ENCODE peak calls at places on chromosomes 5 and 9, in nine cellular contexts. D is heart left ventricle, R is ovary, O is mesenchymal stem cell, J is endothelial cell of umbilical vein, Y is GM23338, A is NT2/D1, V is sigmoid colon, U is Panc1. G is an unnamed sample.

GRCh38 chr5:25006734-25007133 is 362.0 kb upstream of the CDH10 start:
- DNase-seq in U (peak; percentile 15), D (no peak), J (no peak), O (peak; percentile 78), Y (peak; percentile 76), A (peak; percentile 30), V (no peak), R (no peak), G (peak; percentile 67)

GRCh38 chr5:45260292-45260691 is 435.9 kb downstream of the HCN1 start:
- DNase-seq in J (no peak), O (no peak), U (no peak), V (no peak), D (no peak), Y (no peak), R (no peak), A (no peak), G (no peak)

GRCh38 chr9:112002847-112003457 is 106.3 kb downstream of the UGCG start:
- DNase-seq in A (no peak), D (no peak), J (no peak), V (no peak), R (no peak), O (peak; percentile 76), Y (no peak), U (no peak), G (no peak)

GRCh38 chr5:158513490-158514301 is 586.0 kb downstream of the EBF1 start:
- DNase-seq in U (no peak), J (no peak), R (no peak), O (no peak), Y (no peak), A (no peak), D (no peak), V (no peak), G (no peak)

GRCh38 chr9:84711936-84712335 is 42.4 kb downstream of the NTRK2 start:
- DNase-seq in R (no peak), Y (no peak), V (no peak), D (no peak), A (no peak), O (peak; percentile 22), U (no peak), J (no peak), G (no peak)

GRCh38 chr9:37758747-37759146 is 5.1 kb downstream of the TRMT10B start:
- DNase-seq in Y (no peak), U (no peak), V (no peak), A (no peak), D (no peak), J (no peak), R (no peak), O (no peak), G (no peak)

GRCh38 chr9:107351382-107352045 is 68.4 kb downstream of the RAD23B start:
- DNase-seq in A (no peak), Y (no peak), R (no peak), D (no peak), O (no peak), J (no peak), V (no peak), U (no peak), G (no peak)

GRCh38 chr5:123524146-123524545 is 12.2 kb downstream of the CSNK1G3 start:
- DNase-seq in O (no peak), U (no peak), R (no peak), A (no peak), D (no peak), V (no peak), Y (no peak), J (no peak), G (no peak)

GRCh38 chr5:100904259-100904822 is 1.3 kb upstream of the ST8SIA4 start:
- DNase-seq in O (no peak), R (no peak), J (no peak), Y (peak; percentile 39), A (no peak), U (no peak), D (no peak), V (peak; percentile 63), G (no peak)

GRCh38 chr5:109231331-109231730 is 178.4 kb downstream of the PJA2 start:
- DNase-seq in D (no peak), V (no peak), A (no peak), R (no peak), O (no peak), J (no peak), Y (no peak), U (no peak), G (no peak)

GRCh38 chr9:120876842-120877240 is at the start of gene PHF19:
- DNase-seq in R (no peak), Y (peak; percentile 41), D (peak; percentile 44), U (no peak), V (no peak), J (no peak), O (peak; percentile 48), A (no peak), G (peak; percentile 78)

GRCh38 chr9:129319938-129320481 is 141.9 kb upstream of the IER5L start:
- DNase-seq in O (no peak), Y (peak; percentile 39), R (peak; percentile 47), V (peak; percentile 64), J (no peak), D (no peak), A (no peak), U (no peak), G (no peak)

GRCh38 chr5:119389288-119390065 is 33.7 kb downstream of the TNFAIP8 start:
- DNase-seq in R (no peak), A (no peak), V (no peak), U (no peak), O (peak; percentile 67), D (no peak), Y (no peak), J (no peak), G (no peak)

GRCh38 chr9:6433405-6433804 is 20.4 kb downstream of the UHRF2 start:
- DNase-seq in R (no peak), D (no peak), J (peak; percentile 60), Y (no peak), V (no peak), U (no peak), A (no peak), O (peak; percentile 29), G (no peak)

GRCh38 chr9:104682642-104683041 is 11.7 kb upstream of the OR13D1 start:
- DNase-seq in A (peak; percentile 43), V (no peak), R (no peak), D (no peak), J (peak; percentile 60), O (peak; percentile 51), Y (peak; percentile 81), U (peak; percentile 28), G (peak; percentile 21)

GRCh38 chr9:90219548-90220118 is 423.0 kb downstream of the DIRAS2 start:
- DNase-seq in D (no peak), J (no peak), O (peak; percentile 18), A (peak; percentile 15), V (no peak), Y (peak; percentile 75), R (no peak), U (no peak), G (peak; percentile 28)

DNA sequence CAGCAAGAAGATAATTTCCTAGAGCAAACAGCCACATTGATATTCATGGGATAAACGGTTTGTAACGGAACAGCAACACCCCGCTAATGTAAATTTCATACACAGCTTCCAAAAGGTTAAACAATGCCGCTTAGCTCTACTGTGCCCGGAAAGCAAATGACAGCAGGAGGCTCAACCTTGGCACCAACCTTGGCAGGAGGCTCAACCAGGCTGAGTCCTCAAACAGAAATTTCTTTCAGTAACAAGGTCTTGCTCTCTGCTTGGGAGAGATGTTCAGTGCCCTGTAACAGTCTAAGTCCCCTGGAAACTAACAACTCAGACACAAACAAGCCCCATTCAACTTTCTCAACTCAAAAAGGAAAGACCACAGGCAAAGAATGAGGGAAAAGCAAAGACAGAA is 11.1 kb upstream of the PPP1R2B start:
- DNase-seq in A (no peak), U (no peak), V (no peak), O (no peak), Y (no peak), R (no peak), D (no peak), J (no peak), G (no peak)
- H3K4me1 ChIP-seq in A (no peaks in the 10 kb centered on the region), U (no peaks in the 10 kb centered on the region), V (no peaks in the 10 kb centered on the region), O (no peaks in the 10 kb centered on the region), Y (no peaks in the 10 kb centered on the region), R (no peaks in the 10 kb centered on the region), D (no peaks in the 10 kb centered on the region), J (no peaks in the 10 kb centered on the region), G (no peaks in the 10 kb centered on the region)

DNA sequence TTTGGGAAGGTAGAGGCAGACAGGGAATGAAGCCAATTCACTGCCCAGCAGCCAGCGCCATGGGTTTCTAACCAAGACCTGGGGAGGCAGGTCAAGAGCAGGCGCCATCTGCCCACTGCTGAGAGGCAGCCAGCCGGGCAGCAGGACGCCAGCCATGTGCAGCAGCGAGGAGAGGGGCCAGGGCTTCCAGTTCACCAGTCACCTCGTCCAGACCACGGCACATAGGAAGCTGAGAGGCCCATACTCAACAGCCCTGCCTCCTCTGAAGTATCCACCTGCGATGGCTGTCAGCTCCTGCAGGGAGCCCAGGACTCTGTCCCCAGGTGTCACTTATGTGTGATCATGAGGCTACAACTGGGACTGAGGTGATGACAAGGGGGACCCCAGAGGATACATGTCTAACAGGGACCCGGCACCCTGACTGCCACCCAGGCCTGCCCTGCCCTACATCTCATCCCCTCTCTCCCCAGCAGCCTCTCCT is 30.1 kb downstream of the IPPK start:
- DNase-seq in V (peak; percentile 32), R (peak; percentile 13), A (no peak), D (no peak), J (no peak), Y (no peak), U (no peak), O (no peak), G (no peak)
- H3K4me1 ChIP-seq in V (no peaks in the 10 kb centered on the region), R (no peaks in the 10 kb centered on the region), A (peaks cover 1% of the 10 kb centered on the region), D (no peaks in the 10 kb centered on the region), J (no peaks in the 10 kb centered on the region), Y (no peaks in the 10 kb centered on the region), U (no peaks in the 10 kb centered on the region), O (peaks cover under 1% of the 10 kb centered on the region), G (no peaks in the 10 kb centered on the region)

GRCh38 chr5:113378486-113378885 is 56.3 kb downstream of the TSSK1B start:
- DNase-seq in J (no peak), D (no peak), U (no peak), R (no peak), A (no peak), V (no peak), O (peak; percentile 11), Y (peak; percentile 2), G (no peak)
- H3K4me1 ChIP-seq in J (peaks cover 28% of the 10 kb centered on the region), D (peaks cover 28% of the 10 kb centered on the region), U (no peaks in the 10 kb centered on the region), R (no peaks in the 10 kb centered on the region), A (no peaks in the 10 kb centered on the region), V (no peaks in the 10 kb centered on the region), O (no peaks in the 10 kb centered on the region), Y (peaks cover 5% of the 10 kb centered on the region), G (no peaks in the 10 kb centered on the region)

DNA sequence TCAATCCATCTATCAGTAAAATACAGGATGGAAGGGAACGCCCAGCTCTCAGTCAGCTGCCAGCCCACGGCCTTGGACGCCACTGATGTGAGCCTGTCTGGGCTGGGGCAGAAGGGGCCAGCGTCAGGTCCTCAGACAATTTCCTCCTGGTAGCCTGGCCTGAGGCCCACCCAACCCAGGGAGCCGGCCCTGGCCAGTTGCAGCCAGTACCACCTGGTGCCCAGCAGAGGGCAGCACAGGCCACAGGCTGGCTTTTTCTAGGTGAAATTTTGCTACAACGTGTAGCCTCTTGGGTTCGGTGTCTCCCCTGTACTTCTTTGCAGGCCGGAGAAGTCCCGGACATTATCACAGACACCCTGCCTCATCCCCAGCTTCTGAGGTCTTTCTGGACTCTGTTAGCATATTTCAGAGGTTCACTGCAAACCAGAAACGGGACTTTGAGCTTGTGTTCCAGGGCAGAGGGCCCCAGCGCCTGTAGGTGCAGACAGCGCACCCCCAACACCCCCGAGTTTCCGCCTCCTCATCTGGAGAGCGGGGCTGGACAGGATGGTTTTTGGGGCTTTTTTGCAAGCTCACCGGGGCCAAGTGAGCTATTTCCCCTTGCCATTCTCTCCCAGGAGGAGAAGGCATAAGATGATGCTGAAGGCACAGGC is 45.9 kb upstream of the KCNMB1 start:
- DNase-seq in D (peak; percentile 48), Y (peak; percentile 78), O (peak; percentile 49), J (peak; percentile 52), R (peak; percentile 67), U (peak; percentile 30), V (peak; percentile 80), A (peak; percentile 49), G (peak; percentile 53)
- H3K4me1 ChIP-seq in D (no peaks in the 10 kb centered on the region), Y (peaks cover 21% of the 10 kb centered on the region), O (peaks cover 12% of the 10 kb centered on the region), J (no peaks in the 10 kb centered on the region), R (no peaks in the 10 kb centered on the region), U (no peaks in the 10 kb centered on the region), V (no peaks in the 10 kb centered on the region), A (peaks cover 7% of the 10 kb centered on the region), G (no peaks in the 10 kb centered on the region)